ENCODE peak calls at places on chromosomes 1 and 21, in ten cellular contexts. S is cardiac fibroblast, M is kidney, I is astrocyte of the spinal cord, V is AG09309, Q is HCT116, R is AG04450, N is esophagus squamous epithelium, D is psoas muscle, F is PC-3. J is an unnamed sample.

GRCh38 chr1:168465942-168466702 is 77.7 kb downstream of the XCL2 start:
- DNase-seq in I (peak; percentile 61), N (no peak), M (no peak), R (peak; percentile 3), F (peak; percentile 76), S (peak; percentile 79), D (peak; percentile 52), V (no peak), Q (no peak), J (peak; percentile 66)

GRCh38 chr1:11654571-11655262 is at the start of gene FBXO44:
- DNase-seq in F (peak; percentile 34), R (no peak), Q (no peak), M (peak; percentile 86), I (no peak), D (peak; percentile 67), V (no peak), N (no peak), S (no peak), J (no peak)

GRCh38 chr1:184061396-184062003 is 10.0 kb downstream of the TSEN15 start:
- DNase-seq in N (no peak), D (no peak), M (no peak), Q (no peak), S (peak; percentile 58), F (no peak), R (peak; percentile 79), I (peak; percentile 75), V (no peak), J (peak; percentile 51)

GRCh38 chr1:168610111-168610510 is 33.7 kb downstream of the XCL1 start:
- DNase-seq in V (no peak), D (no peak), S (no peak), N (no peak), Q (no peak), I (no peak), R (no peak), M (no peak), F (no peak), J (no peak)

GRCh38 chr1:15578921-15579682 is 5.7 kb downstream of the AGMAT start:
- DNase-seq in I (no peak), N (peak; percentile 7), Q (no peak), R (no peak), S (no peak), M (no peak), D (no peak), F (no peak), V (no peak), J (no peak)

GRCh38 chr21:37208056-37208705 is 59.0 kb downstream of the VPS26C start:
- DNase-seq in I (peak; percentile 16), R (no peak), N (no peak), V (no peak), M (peak; percentile 88), F (no peak), S (no peak), Q (no peak), D (peak; percentile 92), J (no peak)

GRCh38 chr1:85991261-85991660 is 165.3 kb downstream of the COL24A1 start:
- DNase-seq in S (no peak), R (no peak), M (no peak), V (no peak), Q (no peak), F (no peak), D (no peak), N (no peak), I (no peak), J (no peak)

GRCh38 chr1:172758242-172758641 is 99.3 kb downstream of the FASLG start:
- DNase-seq in R (no peak), S (no peak), F (peak; percentile 32), V (no peak), N (no peak), Q (no peak), M (no peak), I (no peak), D (no peak), J (no peak)

GRCh38 chr1:239987103-239987745 is 104.5 kb upstream of the FMN2 start:
- DNase-seq in V (peak; percentile 13), N (no peak), M (no peak), I (peak; percentile 48), D (no peak), F (peak; percentile 78), R (peak; percentile 10), S (peak; percentile 60), Q (peak; percentile 15), J (peak; percentile 26)

GRCh38 chr21:27173052-27173451 is 206.2 kb upstream of the ADAMTS5 start:
- DNase-seq in S (no peak), F (no peak), N (no peak), I (no peak), D (no peak), M (no peak), R (no peak), Q (no peak), V (no peak), J (no peak)

GRCh38 chr21:27306821-27307746 is 340.2 kb upstream of the ADAMTS5 start:
- DNase-seq in R (no peak), D (no peak), V (no peak), N (no peak), I (no peak), F (no peak), Q (no peak), M (no peak), S (peak; percentile 70), J (no peak)

GRCh38 chr21:45085700-45086099 is 11.3 kb downstream of the ADARB1 start:
- DNase-seq in D (no peak), F (no peak), N (no peak), I (no peak), S (no peak), V (no peak), R (no peak), Q (no peak), M (no peak), J (no peak)

GRCh38 chr21:45084121-45084520 is 9.7 kb downstream of the ADARB1 start:
- DNase-seq in M (no peak), D (no peak), Q (no peak), R (no peak), S (no peak), F (no peak), V (no peak), N (no peak), I (no peak), J (no peak)

GRCh38 chr21:45087022-45087823 is 12.8 kb downstream of the ADARB1 start:
- DNase-seq in I (peak; percentile 46), R (no peak), M (no peak), D (no peak), N (no peak), S (peak; percentile 15), V (no peak), Q (no peak), F (no peak), J (no peak)

GRCh38 chr21:45086342-45086958 is 12.1 kb downstream of the ADARB1 start:
- DNase-seq in N (no peak), D (no peak), V (no peak), M (no peak), R (no peak), Q (no peak), I (no peak), S (no peak), F (no peak), J (no peak)

DNA sequence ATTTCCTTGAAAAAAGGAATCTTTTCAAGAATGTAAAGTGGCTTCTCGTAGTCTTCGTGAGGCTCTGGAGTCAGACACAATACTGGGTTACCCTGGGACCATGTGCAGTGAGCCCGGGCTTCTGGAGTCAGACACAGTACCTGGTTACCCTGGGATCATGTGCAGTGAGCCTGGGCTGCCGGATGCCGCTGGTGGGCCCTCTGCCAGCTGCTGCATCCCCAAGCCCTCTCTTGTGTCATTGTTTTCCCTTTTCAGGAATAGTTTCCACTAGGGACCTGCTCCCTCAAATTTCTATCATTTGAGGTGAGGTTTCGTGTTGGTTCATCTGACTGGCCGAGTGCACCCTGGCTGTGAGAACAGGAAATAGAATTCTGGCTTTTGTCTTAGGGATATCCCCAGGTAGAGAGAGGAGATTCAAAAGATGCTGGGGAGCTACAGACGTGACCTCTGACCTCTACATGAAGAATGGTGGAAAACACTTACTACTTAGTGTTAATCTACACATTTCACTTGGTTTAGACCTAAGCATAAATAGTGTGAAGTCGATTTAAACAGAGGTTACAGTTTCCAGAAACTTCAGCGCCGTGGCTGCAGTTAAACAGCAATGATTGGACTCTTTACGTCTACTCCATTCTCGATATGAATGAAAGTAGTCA is 10.6 kb downstream of the ADARB1 start:
- DNase-seq in D (no peak), S (no peak), I (no peak), R (no peak), Q (no peak), N (no peak), F (no peak), V (no peak), M (no peak), J (no peak)
- H3K4me3 ChIP-seq in D (no peak overlapping the region), S (no peak overlapping the region), I (no peak overlapping the region), R (no peak overlapping the region), Q (no peak overlapping the region), N (no peak overlapping the region), F (no peak overlapping the region), V (no peak overlapping the region), M (no peak overlapping the region), J (no peak overlapping the region)

GRCh38 chr1:164092603-164093353 is 466.2 kb upstream of the PBX1 start:
- DNase-seq in F (no peak), R (no peak), S (peak; percentile 17), D (no peak), N (no peak), Q (no peak), I (no peak), M (no peak), V (no peak), J (no peak)
- TF ChIP-seq CTCF in F (no peak), R (peak; percentile 34), S (peak; percentile 30), D (no peak), N (peak; percentile 45), Q (peak; percentile 42), I (no peak), M (no peak), V (peak; percentile 26), J (no peak)

DNA sequence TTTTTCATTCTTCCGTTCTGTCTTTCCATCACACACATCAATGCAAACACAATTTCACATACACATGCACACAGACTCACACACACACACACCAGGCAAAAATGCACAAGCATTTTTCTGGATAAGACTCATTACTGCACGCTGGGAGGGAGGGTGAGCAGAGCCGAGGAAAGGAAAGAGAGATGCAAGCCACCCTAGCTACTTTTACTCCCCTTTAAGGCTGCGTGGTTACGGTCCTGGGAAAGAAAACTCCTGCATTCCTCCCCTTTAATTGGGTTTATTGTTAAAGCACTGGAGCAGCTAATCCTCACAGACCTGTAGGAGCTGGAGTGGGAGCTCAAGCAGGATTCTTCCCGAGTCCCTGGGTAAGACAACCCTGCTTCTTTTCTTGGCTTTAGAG is at the start of gene CAMK1G:
- DNase-seq in R (peak; percentile 54), I (peak; percentile 72), M (no peak), S (peak; percentile 56), F (peak; percentile 56), Q (no peak), D (no peak), V (no peak), N (no peak), J (no peak)
- H3K4me3 ChIP-seq in R (peak within 1 kb of the TSS; percentile 57), I (peak within 1 kb of the TSS; percentile 31), M (peak within 1 kb of the TSS; percentile 59), S (no peak within 1 kb of the TSS), F (no peak within 1 kb of the TSS), Q (no peak within 1 kb of the TSS), D (no peak within 1 kb of the TSS), V (peak within 1 kb of the TSS; percentile 31), N (no peak within 1 kb of the TSS), J (no peak within 1 kb of the TSS)

DNA sequence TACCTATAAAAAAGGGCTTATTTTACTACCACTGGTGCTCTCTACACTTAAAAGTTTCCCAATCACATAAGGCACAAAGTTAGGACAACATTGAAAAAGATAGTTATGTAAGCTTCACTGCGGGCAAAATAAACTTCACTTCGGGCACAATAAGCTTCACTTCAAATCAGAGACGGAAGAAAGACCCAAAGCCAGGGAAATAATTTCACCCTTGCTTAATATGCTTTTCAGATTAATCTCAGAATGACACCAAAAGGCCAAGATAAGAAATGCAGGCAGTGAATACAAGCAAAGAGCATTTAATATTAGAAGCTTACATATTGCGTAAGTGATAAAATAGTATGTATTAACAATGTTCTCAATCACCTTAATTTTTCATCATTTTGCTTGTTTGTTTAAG is 444.2 kb downstream of the SETD4 start:
- DNase-seq in S (peak; percentile 83), V (peak; percentile 56), R (no peak), M (no peak), D (no peak), F (peak; percentile 49), Q (peak; percentile 3), I (peak; percentile 75), N (no peak), J (peak; percentile 45)
- TF ChIP-seq CTCF in S (peak; percentile 54), V (peak; percentile 43), R (peak; percentile 55), M (peak; percentile 17), D (peak; percentile 46), F (peak; percentile 72), Q (peak; percentile 21), I (peak; percentile 54), N (peak; percentile 64), J (peak; percentile 42)

J was measured in astrocyte of the cerebellum.